ENCODE peak calls at places on chromosome 16, in four cellular contexts. A, X, D and Z are unnamed samples.

GRCh38 chr16:67040906-67041305 is 12.0 kb downstream of the CBFB start:
- DNase-seq in A (no peak), X (no peak), D (peak; percentile 18), Z (no peak)

GRCh38 chr16:1035066-1035415 is 37.5 kb upstream of the SSTR5 start:
- DNase-seq in A (no peak), X (no peak), D (no peak), Z (no peak)

GRCh38 chr16:70529051-70529777 is 5.6 kb downstream of the SF3B3 start:
- DNase-seq in A (peak; percentile 43), X (peak; percentile 82), D (peak; percentile 87), Z (no peak)

GRCh38 chr16:86531193-86531550 is 20.8 kb downstream of the FOXF1 start:
- DNase-seq in A (no peak), X (no peak), D (no peak), Z (no peak)

GRCh38 chr16:17339764-17340541 is 130.8 kb downstream of the XYLT1 start:
- DNase-seq in A (peak; percentile 20), X (no peak), D (peak; percentile 69), Z (no peak)

GRCh38 chr16:48576927-48577326 is 33.1 kb downstream of the N4BP1 start:
- DNase-seq in A (no peak), X (no peak), D (peak; percentile 50), Z (peak; percentile 6)

GRCh38 chr16:81401035-81401950 is 43.3 kb upstream of the CMIP start:
- DNase-seq in A (no peak), X (no peak), D (peak; percentile 87), Z (peak; percentile 93)

GRCh38 chr16:1791256-1791942 is 2.1 kb downstream of the IGFALS start:
- DNase-seq in A (peak; percentile 5), X (no peak), D (no peak), Z (no peak)

GRCh38 chr16:80883159-80883642 is 78.8 kb upstream of the CDYL2 start:
- DNase-seq in A (peak; percentile 63), X (peak; percentile 12), D (no peak), Z (no peak)

GRCh38 chr16:17133851-17134250 is 336.9 kb downstream of the XYLT1 start:
- DNase-seq in A (no peak), X (no peak), D (no peak), Z (no peak)

GRCh38 chr16:50671644-50672260 is 9.4 kb downstream of the SNX20 start:
- DNase-seq in A (no peak), X (peak; percentile 79), D (no peak), Z (no peak)

GRCh38 chr16:87764600-87765472 is 950 bp downstream of the KLHDC4 start:
- DNase-seq in A (no peak), X (no peak), D (no peak), Z (no peak)

GRCh38 chr16:3825103-3825502 is 55.4 kb downstream of the CREBBP start:
- DNase-seq in A (no peak), X (no peak), D (peak; percentile 76), Z (peak; percentile 37)
- H3K4me1 ChIP-seq in A (peaks cover 23% of the 10 kb centered on the region), X (peaks cover 38% of the 10 kb centered on the region), D (peaks cover 54% of the 10 kb centered on the region), Z (peaks cover 33% of the 10 kb centered on the region)

GRCh38 chr16:11612110-11612981 is 25.6 kb upstream of the LITAF start:
- DNase-seq in A (peak; percentile 82), X (no peak), D (no peak), Z (peak; percentile 97)

GRCh38 chr16:11613381-11614303 is 26.9 kb upstream of the LITAF start:
- DNase-seq in A (peak; percentile 48), X (no peak), D (no peak), Z (peak; percentile 54)

GRCh38 chr16:11610580-11610979 is 23.9 kb upstream of the LITAF start:
- DNase-seq in A (no peak), X (no peak), D (no peak), Z (no peak)

GRCh38 chr16:11609474-11610120 is 22.9 kb upstream of the LITAF start:
- DNase-seq in A (no peak), X (no peak), D (no peak), Z (peak; percentile 95)

GRCh38 chr16:11610121-11610505 is 23.4 kb upstream of the LITAF start:
- DNase-seq in A (no peak), X (no peak), D (no peak), Z (no peak)
- H3K9me2 ChIP-seq in A (no peaks in the 10 kb centered on the region), X (no peaks in the 10 kb centered on the region), D (no peaks in the 10 kb centered on the region), Z (no peaks in the 10 kb centered on the region)

DNA sequence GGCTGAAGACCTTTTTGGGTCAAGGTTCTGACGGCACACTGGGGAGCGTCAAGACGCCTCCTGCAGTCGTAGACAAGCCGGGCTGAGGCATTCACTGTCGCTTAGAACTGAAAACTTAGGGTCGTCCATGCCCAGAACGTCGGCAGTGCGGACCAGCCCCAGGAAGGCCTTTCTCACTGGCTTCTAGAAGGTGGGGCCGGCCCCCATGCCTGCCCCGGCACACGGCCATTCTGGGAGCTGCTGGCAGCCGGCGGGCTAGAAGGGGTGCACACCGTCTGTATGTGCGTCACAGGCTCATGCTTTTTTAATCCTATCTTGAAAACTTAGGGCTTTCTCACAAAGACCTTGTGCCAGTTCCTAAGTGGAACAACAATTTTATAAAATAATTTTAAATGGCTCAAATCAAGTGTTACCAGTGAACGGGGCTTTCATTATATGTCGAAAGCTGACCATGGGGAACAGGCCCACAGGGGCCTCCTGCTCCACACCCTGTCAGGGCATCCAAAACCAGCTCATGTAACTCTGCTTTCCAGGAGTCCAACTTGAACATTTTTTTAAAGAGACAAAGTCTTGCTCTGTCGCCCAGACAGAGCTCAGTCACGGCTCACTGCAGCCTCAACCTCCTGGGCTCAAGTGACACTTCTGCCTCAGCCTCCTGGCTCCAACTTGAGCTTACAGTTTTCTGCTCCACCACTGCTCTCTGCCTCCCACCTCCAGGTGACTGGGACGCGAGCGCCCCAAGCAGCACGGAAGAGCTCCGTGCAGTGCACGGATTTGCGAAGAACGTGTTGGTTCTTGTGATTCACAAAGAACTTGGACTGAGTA is 111.2 kb downstream of the ANKRD11 start:
- DNase-seq in A (no peak), X (peak; percentile 74), D (peak; percentile 73), Z (no peak)
- H3K4me1 ChIP-seq in A (peaks cover 22% of the 10 kb centered on the region), X (peaks cover 19% of the 10 kb centered on the region), D (peaks cover 14% of the 10 kb centered on the region), Z (peaks cover 20% of the 10 kb centered on the region)

GRCh38 chr16:58850019-58850626 is 116.0 kb upstream of the GOT2 start:
- DNase-seq in A (no peak), X (no peak), D (no peak), Z (no peak)
- H3K9me2 ChIP-seq in A (no peaks in the 10 kb centered on the region), X (no peaks in the 10 kb centered on the region), D (no peaks in the 10 kb centered on the region), Z (no peaks in the 10 kb centered on the region)

DNA sequence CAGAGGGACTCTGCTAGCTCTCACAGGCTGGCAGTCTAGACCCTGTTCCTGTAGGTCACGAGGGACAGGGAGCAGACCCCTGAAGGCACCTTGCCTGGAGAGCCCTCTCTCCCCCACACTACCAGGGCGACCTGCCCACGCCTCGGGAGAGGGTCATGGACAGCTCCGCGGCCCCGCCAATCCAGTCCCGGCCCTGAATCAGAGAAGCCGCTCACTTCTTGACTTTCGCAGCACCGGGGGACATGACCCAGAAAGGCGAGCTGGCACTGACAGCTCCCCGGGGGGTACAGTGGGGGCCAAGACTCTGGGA is 5.1 kb downstream of the KIFC3 start:
- DNase-seq in A (no peak), X (no peak), D (no peak), Z (no peak)
- H3K4me1 ChIP-seq in A (peaks cover 52% of the 10 kb centered on the region), X (no peaks in the 10 kb centered on the region), D (peaks cover 12% of the 10 kb centered on the region), Z (peaks cover 62% of the 10 kb centered on the region)

GRCh38 chr16:61684566-61684965 is 351.7 kb downstream of the CDH8 start:
- DNase-seq in A (no peak), X (no peak), D (no peak), Z (no peak)
- H3K9me2 ChIP-seq in A (no peaks in the 10 kb centered on the region), X (no peaks in the 10 kb centered on the region), D (no peaks in the 10 kb centered on the region), Z (no peaks in the 10 kb centered on the region)

GRCh38 chr16:55436587-55436986 is 42.4 kb upstream of the MMP2 start:
- DNase-seq in A (no peak), X (no peak), D (no peak), Z (no peak)

GRCh38 chr16:55434000-55434399 is 45.0 kb upstream of the MMP2 start:
- DNase-seq in A (no peak), X (no peak), D (no peak), Z (no peak)

GRCh38 chr16:55435387-55435786 is 43.6 kb upstream of the MMP2 start:
- DNase-seq in A (no peak), X (no peak), D (no peak), Z (no peak)

GRCh38 chr16:55433535-55433934 is 45.5 kb upstream of the MMP2 start:
- DNase-seq in A (no peak), X (no peak), D (no peak), Z (no peak)

DNA sequence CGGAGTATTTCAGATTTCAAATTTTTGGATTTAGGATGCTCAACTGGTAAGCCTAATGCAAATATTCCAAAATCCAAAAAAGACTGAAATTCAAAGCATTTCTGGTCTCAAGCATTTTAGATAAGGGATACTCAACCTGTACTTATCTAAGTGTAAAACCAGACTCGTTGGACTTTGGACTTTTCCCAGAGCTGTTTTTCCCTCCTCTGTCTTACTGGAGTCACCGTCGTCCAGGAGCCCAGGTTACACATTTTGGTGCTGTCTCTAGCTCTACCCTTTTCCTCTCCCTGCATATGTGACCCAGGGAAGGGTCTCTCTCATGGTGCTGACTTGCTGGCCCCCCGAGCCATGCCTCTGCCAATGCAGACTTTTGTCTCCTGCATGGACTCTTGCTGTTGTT is 46.0 kb upstream of the MMP2 start:
- DNase-seq in A (peak; percentile 42), X (no peak), D (no peak), Z (no peak)
- H3K4me1 ChIP-seq in A (no peaks in the 10 kb centered on the region), X (no peaks in the 10 kb centered on the region), D (peaks cover 4% of the 10 kb centered on the region), Z (peaks cover 15% of the 10 kb centered on the region)